ENCODE peak calls at places on chromosome 10, in nine cellular contexts. G is brain microvascular endothelial cell; V is neural crest cell; J is H1; R is B cell; Z is MCF 10A; H is A549; M is CD4-positive, alpha-beta T cell; S is stomach. N is an unnamed sample.

GRCh38 chr10:1096287-1096889 is 40.2 kb downstream of the WDR37 start:
- DNase-seq in R (no peak), M (no peak), G (no peak), J (no peak), H (no peak), Z (no peak), V (no peak), S (no peak), N (no peak)

GRCh38 chr10:21372651-21373410 is 152.7 kb downstream of the SKIDA1 start:
- DNase-seq in G (peak; percentile 89), M (peak; percentile 14), R (no peak), V (no peak), S (no peak), J (no peak), Z (peak; percentile 92), H (peak; percentile 82), N (peak; percentile 89)

GRCh38 chr10:58291538-58292174 is 22.7 kb downstream of the CISD1 start:
- DNase-seq in R (peak; percentile 41), Z (peak; percentile 61), S (no peak), V (no peak), G (peak; percentile 65), J (no peak), H (peak; percentile 15), M (no peak), N (peak; percentile 47)

GRCh38 chr10:112389147-112389822 is 15.4 kb downstream of the ACSL5 start:
- DNase-seq in H (peak; percentile 15), G (peak; percentile 56), S (peak; percentile 41), R (no peak), J (no peak), Z (peak; percentile 28), M (no peak), V (no peak), N (peak; percentile 81)

GRCh38 chr10:11533328-11533781 is 78.1 kb downstream of the USP6NL start:
- DNase-seq in S (no peak), J (no peak), H (no peak), M (no peak), G (no peak), V (no peak), R (no peak), Z (peak; percentile 10), N (no peak)

GRCh38 chr10:45308707-45309106 is 6.7 kb downstream of the OR13A1 start:
- DNase-seq in R (no peak), V (no peak), M (no peak), Z (no peak), S (no peak), J (no peak), H (no peak), G (no peak), N (no peak)

GRCh38 chr10:42970451-42971250 is 106.2 kb upstream of the RET start:
- DNase-seq in V (no peak), J (peak; percentile 46), R (peak; percentile 17), Z (no peak), M (no peak), H (no peak), S (peak; percentile 22), G (no peak), N (no peak)

GRCh38 chr10:130351466-130352290 is 215.5 kb downstream of the GLRX3 start:
- DNase-seq in V (no peak), S (no peak), M (no peak), J (no peak), H (no peak), G (no peak), Z (no peak), R (no peak), N (no peak)

GRCh38 chr10:34114914-34115313 is 700.2 kb downstream of the PARD3 start:
- DNase-seq in V (no peak), Z (no peak), G (no peak), R (no peak), H (no peak), S (no peak), J (no peak), M (no peak), N (no peak)

GRCh38 chr10:74151057-74151878 is at the start of gene ADK:
- DNase-seq in G (peak; percentile 98), M (peak; percentile 100), R (peak; percentile 100), J (peak; percentile 100), V (peak; percentile 100), H (peak; percentile 99), S (peak; percentile 100), Z (peak; percentile 98), N (peak; percentile 97)

GRCh38 chr10:17235136-17235535 is 7.1 kb downstream of the VIM start:
- DNase-seq in V (no peak), S (no peak), Z (peak; percentile 21), J (no peak), G (no peak), R (no peak), M (no peak), H (no peak), N (no peak)
- TF ChIP-seq CTCF in V (no peak), S (no peak), Z (no peak), J (peak; percentile 14), G (peak; percentile 51), R (no peak), M (no peak), H (no peak), N (peak; percentile 56)

GRCh38 chr10:89702121-89702480 is 711 bp downstream of the KIF20B start:
- DNase-seq in G (peak; percentile 1), J (no peak), M (peak; percentile 4), S (no peak), Z (peak; percentile 43), H (peak; percentile 10), R (no peak), V (no peak), N (no peak)

GRCh38 chr10:89699581-89700064 is 1.8 kb upstream of the KIF20B start:
- DNase-seq in G (no peak), M (no peak), V (no peak), J (no peak), H (no peak), R (no peak), S (no peak), Z (peak; percentile 34), N (no peak)

GRCh38 chr10:89697946-89698345 is 3.4 kb upstream of the KIF20B start:
- DNase-seq in Z (no peak), G (no peak), S (no peak), R (no peak), M (no peak), H (no peak), V (no peak), J (no peak), N (no peak)

GRCh38 chr10:89700914-89701237 is 514 bp upstream of the KIF20B start:
- DNase-seq in J (no peak), M (no peak), G (no peak), R (no peak), H (no peak), S (no peak), V (no peak), Z (no peak), N (no peak)

DNA sequence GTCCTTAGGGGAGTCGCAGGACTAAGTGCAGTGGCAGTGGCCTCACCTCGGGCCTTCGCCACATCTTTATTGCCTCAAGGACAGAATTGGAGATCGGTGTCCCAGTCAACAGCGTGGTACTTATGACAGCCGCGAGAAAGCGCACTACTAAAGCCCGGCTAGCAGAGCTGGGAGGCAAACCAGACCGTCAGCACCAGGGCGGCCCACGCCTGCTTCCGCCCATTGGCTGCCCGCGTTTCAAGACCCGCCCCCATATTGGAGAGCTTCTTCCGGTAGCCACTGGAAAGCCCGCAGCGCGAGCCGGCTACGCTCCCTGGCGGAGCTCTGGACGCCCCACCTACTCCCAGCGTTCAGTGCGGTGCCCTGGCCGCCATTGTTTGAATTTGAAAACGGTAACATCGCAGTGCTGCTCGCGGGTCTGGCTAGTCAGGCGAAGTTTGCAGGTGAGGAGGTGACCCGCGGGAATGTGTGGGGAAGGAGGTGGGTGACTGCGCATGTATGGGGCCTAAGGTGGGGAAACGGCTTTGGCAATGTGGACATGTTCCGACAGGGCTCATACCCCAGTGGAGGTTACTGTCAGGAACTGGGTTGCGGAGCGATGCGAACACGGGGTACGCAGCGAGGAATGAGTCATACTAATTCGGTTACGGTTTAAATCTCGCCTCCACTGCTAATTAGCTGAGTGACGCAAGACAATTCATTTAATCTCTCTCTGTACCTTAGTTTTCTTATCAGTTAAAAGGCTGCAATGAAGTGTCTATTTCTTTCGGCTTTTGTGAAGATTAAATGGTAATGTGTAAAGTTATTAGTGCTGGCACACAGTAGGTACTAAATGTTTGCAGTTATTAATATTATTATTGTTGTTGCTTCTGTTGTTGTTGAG is at the start of gene KIF20B:
- DNase-seq in V (peak; percentile 90), G (peak; percentile 97), Z (peak; percentile 97), H (peak; percentile 92), S (peak; percentile 96), J (peak; percentile 92), M (peak; percentile 90), R (peak; percentile 96), N (peak; percentile 97)
- TF ChIP-seq CTCF in V (peak; percentile 55), G (peak; percentile 52), Z (no peak), H (no peak), S (peak; percentile 35), J (no peak), M (peak; percentile 24), R (peak; percentile 29), N (peak; percentile 59)

DNA sequence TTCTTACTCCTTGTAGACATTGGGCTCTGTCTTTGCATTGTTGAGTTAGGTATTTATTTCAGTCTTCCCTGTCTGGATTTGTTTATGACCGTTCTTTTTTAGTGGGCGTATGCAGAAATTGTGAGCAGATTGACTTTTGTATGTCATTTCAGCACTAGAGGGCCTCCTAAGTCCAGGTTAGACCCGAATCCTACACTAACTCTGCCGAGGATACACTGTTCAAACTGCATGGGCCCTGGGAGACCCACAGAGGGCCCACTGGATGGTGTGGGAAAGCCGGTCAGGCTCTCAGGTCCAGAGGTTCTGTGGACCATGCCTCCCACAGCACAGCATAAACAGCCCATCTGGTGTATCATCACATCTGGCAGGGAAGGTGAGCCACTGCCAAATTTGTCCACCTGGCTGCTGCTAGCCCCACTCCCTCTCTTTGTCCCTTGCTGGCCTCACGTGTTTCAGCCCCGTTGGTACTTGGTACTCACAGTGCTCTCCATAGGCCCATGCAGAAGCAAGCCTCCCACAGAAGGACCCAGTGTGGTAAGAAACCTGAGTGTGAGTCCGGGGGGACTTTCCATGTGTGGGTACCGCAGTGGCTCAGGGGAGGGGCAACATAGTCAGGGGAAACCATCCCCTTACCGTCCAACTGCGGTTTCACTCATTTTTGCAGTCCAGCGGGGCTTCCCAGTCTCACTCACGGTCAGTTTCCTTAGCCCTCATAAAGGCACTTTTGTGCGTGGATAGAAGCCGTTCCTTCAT is 112.8 kb downstream of the APBB1IP start:
- DNase-seq in Z (peak; percentile 50), S (no peak), M (no peak), V (no peak), J (peak; percentile 47), G (no peak), R (no peak), H (no peak), N (peak; percentile 3)
- TF ChIP-seq CTCF in Z (peak; percentile 13), S (no peak), M (no peak), V (peak; percentile 17), J (peak; percentile 58), G (peak; percentile 36), R (no peak), H (no peak), N (peak; percentile 33)

GRCh38 chr10:89633484-89633883 is 11.6 kb downstream of the PANK1 start:
- DNase-seq in Z (peak; percentile 79), M (no peak), V (no peak), S (no peak), H (no peak), R (no peak), G (peak; percentile 73), J (no peak), N (peak; percentile 63)
- TF ChIP-seq CTCF in Z (no peak), M (no peak), V (no peak), S (no peak), H (no peak), R (no peak), G (no peak), J (no peak), N (no peak)

GRCh38 chr10:101780187-101780817 is 2.9 kb downstream of the NPM3 start:
- DNase-seq in R (no peak), J (no peak), S (no peak), H (no peak), Z (no peak), V (no peak), M (no peak), G (no peak), N (no peak)
- TF ChIP-seq CTCF in R (peak; percentile 34), J (no peak), S (no peak), H (peak; percentile 12), Z (no peak), V (no peak), M (peak; percentile 33), G (no peak), N (no peak)